ENCODE peak calls at places on chromosome 21, in five cellular contexts. N is lower lobe of right lung, J is HTR-8/SVneo, B is HT1080, H is GM04504. G is an unnamed sample.

GRCh38 chr21:33901421-33902288 is 13.9 kb downstream of the ATP5PO start:
- DNase-seq in N (no peak), J (peak), B (peak), H (peak), G (no peak)

GRCh38 chr21:46295996-46296752 is 10.0 kb downstream of the YBEY start:
- DNase-seq in N (peak), J (no peak), B (no peak), H (peak), G (peak)

GRCh38 chr21:34881894-34882371 is 167.2 kb downstream of the RUNX1 start:
- DNase-seq in N (no peak), J (peak), B (peak), H (peak), G (no peak)

GRCh38 chr21:42568377-42568776 is 54.7 kb downstream of the SLC37A1 start:
- DNase-seq in N (no peak), J (no peak), B (no peak), H (no peak), G (no peak)

GRCh38 chr21:39788383-39788782 is 43.4 kb downstream of the IGSF5 start:
- DNase-seq in N (peak), J (peak), B (peak), H (peak), G (peak)

GRCh38 chr21:36859744-36860501 is 106.5 kb downstream of the HLCS start:
- DNase-seq in N (peak), J (peak), B (peak), H (no peak), G (no peak)

GRCh38 chr21:7951854-7952519 is 2569.4 kb upstream of the TPTE start:
- DNase-seq in N (no peak), J (no peak), B (no peak), H (no peak), G (no peak)

GRCh38 chr21:33047231-33047630 is 21.5 kb downstream of the OLIG2 start:
- DNase-seq in N (no peak), J (no peak), B (peak), H (peak), G (no peak)

GRCh38 chr21:39805983-39806382 is 61.0 kb downstream of the IGSF5 start:
- DNase-seq in N (no peak), J (no peak), B (no peak), H (no peak), G (no peak)

G was measured in GM04503.